ENCODE peak calls at places on chromosomes 1 and 21, in seven cellular contexts. One of them, this sample, is unnamed.

GRCh38 chr1:74425669-74426068 is 86.7 kb downstream of the LRRC53 start:
- DNase-seq in activated CD4-positive, CD25-positive, alpha-beta regulatory T cell treated with anti-CD3 and anti-CD28 coated beads, Interleukin-2, amount 50 U/mL, for 16 hours: no peak
- DNase-seq in aorta: no peak
- DNase-seq in A549: no peak
- DNase-seq in M059J: no peak
- DNase-seq in PC-9: no peak
- DNase-seq in occipital lobe: no peak
- DNase-seq in this sample: no peak

GRCh38 chr1:113057006-113057405 is 16.0 kb upstream of the LRIG2 start:
- DNase-seq in activated CD4-positive, CD25-positive, alpha-beta regulatory T cell treated with anti-CD3 and anti-CD28 coated beads, Interleukin-2, amount 50 U/mL, for 16 hours: no peak
- DNase-seq in aorta: no peak
- DNase-seq in A549: no peak
- DNase-seq in M059J: no peak
- DNase-seq in PC-9: no peak
- DNase-seq in occipital lobe: peak
- DNase-seq in this sample: no peak

GRCh38 chr21:39175665-39176064 is 7.6 kb downstream of the PSMG1 start:
- DNase-seq in activated CD4-positive, CD25-positive, alpha-beta regulatory T cell treated with anti-CD3 and anti-CD28 coated beads, Interleukin-2, amount 50 U/mL, for 16 hours: no peak
- DNase-seq in aorta: no peak
- DNase-seq in A549: no peak
- DNase-seq in M059J: no peak
- DNase-seq in PC-9: no peak
- DNase-seq in occipital lobe: no peak
- DNase-seq in this sample: no peak

GRCh38 chr1:78607334-78607927 is 12.8 kb upstream of the IFI44L start:
- DNase-seq in activated CD4-positive, CD25-positive, alpha-beta regulatory T cell treated with anti-CD3 and anti-CD28 coated beads, Interleukin-2, amount 50 U/mL, for 16 hours: no peak
- DNase-seq in aorta: no peak
- DNase-seq in A549: peak
- DNase-seq in M059J: peak
- DNase-seq in PC-9: no peak
- DNase-seq in occipital lobe: no peak
- DNase-seq in this sample: no peak

GRCh38 chr21:46111193-46111571 is 13.3 kb downstream of the COL6A2 start:
- DNase-seq in activated CD4-positive, CD25-positive, alpha-beta regulatory T cell treated with anti-CD3 and anti-CD28 coated beads, Interleukin-2, amount 50 U/mL, for 16 hours: no peak
- DNase-seq in aorta: peak
- DNase-seq in A549: no peak
- DNase-seq in M059J: no peak
- DNase-seq in PC-9: no peak
- DNase-seq in occipital lobe: no peak
- DNase-seq in this sample: peak

GRCh38 chr1:181676269-181676668 is 193.0 kb downstream of the CACNA1E start:
- DNase-seq in activated CD4-positive, CD25-positive, alpha-beta regulatory T cell treated with anti-CD3 and anti-CD28 coated beads, Interleukin-2, amount 50 U/mL, for 16 hours: no peak
- DNase-seq in aorta: no peak
- DNase-seq in A549: peak
- DNase-seq in M059J: peak
- DNase-seq in PC-9: no peak
- DNase-seq in occipital lobe: no peak
- DNase-seq in this sample: no peak

GRCh38 chr1:21594935-21595897 is 73.9 kb downstream of the RAP1GAP start:
- DNase-seq in activated CD4-positive, CD25-positive, alpha-beta regulatory T cell treated with anti-CD3 and anti-CD28 coated beads, Interleukin-2, amount 50 U/mL, for 16 hours: peak
- DNase-seq in aorta: peak
- DNase-seq in A549: peak
- DNase-seq in M059J: peak
- DNase-seq in PC-9: peak
- DNase-seq in occipital lobe: no peak
- DNase-seq in this sample: peak

GRCh38 chr1:193014354-193014753 is 44.8 kb downstream of the UCHL5 start:
- DNase-seq in activated CD4-positive, CD25-positive, alpha-beta regulatory T cell treated with anti-CD3 and anti-CD28 coated beads, Interleukin-2, amount 50 U/mL, for 16 hours: no peak
- DNase-seq in aorta: no peak
- DNase-seq in A549: no peak
- DNase-seq in M059J: no peak
- DNase-seq in PC-9: no peak
- DNase-seq in occipital lobe: no peak
- DNase-seq in this sample: no peak

GRCh38 chr1:166721145-166721544 is 118.1 kb upstream of the POGK start:
- DNase-seq in activated CD4-positive, CD25-positive, alpha-beta regulatory T cell treated with anti-CD3 and anti-CD28 coated beads, Interleukin-2, amount 50 U/mL, for 16 hours: no peak
- DNase-seq in aorta: no peak
- DNase-seq in A549: peak
- DNase-seq in M059J: peak
- DNase-seq in PC-9: no peak
- DNase-seq in occipital lobe: no peak
- DNase-seq in this sample: no peak

GRCh38 chr1:16969057-16969609 is 11.3 kb downstream of the MFAP2 start:
- DNase-seq in activated CD4-positive, CD25-positive, alpha-beta regulatory T cell treated with anti-CD3 and anti-CD28 coated beads, Interleukin-2, amount 50 U/mL, for 16 hours: no peak
- DNase-seq in aorta: no peak
- DNase-seq in A549: no peak
- DNase-seq in M059J: no peak
- DNase-seq in PC-9: no peak
- DNase-seq in occipital lobe: no peak
- DNase-seq in this sample: no peak

This sample was measured in upper lobe of right lung.